ENCODE peak calls at places on chromosomes 5 and 9, in six cellular contexts. One of them, this sample, is unnamed.
A peak's percentile ranks its signal among the peaks of the same experiment; 100 is the strongest.

GRCh38 chr5:74182603-74183002 is 457.9 kb downstream of the ENC1 start:
- DNase-seq in fibroblast of lung: no peak
- DNase-seq in tibial nerve: no peak
- DNase-seq in OCI-LY7: no peak
- DNase-seq in upper lobe of right lung: no peak
- DNase-seq in IMR-90: no peak
- DNase-seq in this sample: no peak

GRCh38 chr5:115535479-115536035 is 9.0 kb downstream of the FEM1C start:
- DNase-seq in fibroblast of lung: no peak
- DNase-seq in IMR-90: no peak
- DNase-seq in OCI-LY7: no peak
- DNase-seq in tibial nerve: no peak
- DNase-seq in upper lobe of right lung: no peak
- DNase-seq in this sample: no peak

GRCh38 chr5:126357585-126358342 is 65.4 kb upstream of the GRAMD2B start:
- DNase-seq in OCI-LY7: no peak
- DNase-seq in fibroblast of lung: no peak
- DNase-seq in tibial nerve: no peak
- DNase-seq in upper lobe of right lung: no peak
- DNase-seq in IMR-90: no peak
- DNase-seq in this sample: no peak

GRCh38 chr5:89086687-89087086 is 203.7 kb upstream of the MEF2C start:
- DNase-seq in IMR-90: no peak
- DNase-seq in fibroblast of lung: no peak
- DNase-seq in tibial nerve: no peak
- DNase-seq in OCI-LY7: no peak
- DNase-seq in upper lobe of right lung: no peak
- DNase-seq in this sample: no peak

GRCh38 chr5:58150936-58151335 is 308.9 kb downstream of the PLK2 start:
- DNase-seq in upper lobe of right lung: no peak
- DNase-seq in fibroblast of lung: no peak
- DNase-seq in IMR-90: no peak
- DNase-seq in tibial nerve: no peak
- DNase-seq in OCI-LY7: no peak
- DNase-seq in this sample: no peak

GRCh38 chr5:172282277-172283019 is 1.1 kb downstream of the UBTD2 start:
- DNase-seq in OCI-LY7: peak; percentile 11
- DNase-seq in tibial nerve: no peak
- DNase-seq in IMR-90: peak; percentile 33
- DNase-seq in fibroblast of lung: peak; percentile 64
- DNase-seq in upper lobe of right lung: no peak
- DNase-seq in this sample: no peak

GRCh38 chr9:127568618-127568970 is 43.5 kb upstream of the STXBP1 start:
- DNase-seq in OCI-LY7: no peak
- DNase-seq in upper lobe of right lung: no peak
- DNase-seq in fibroblast of lung: no peak
- DNase-seq in IMR-90: no peak
- DNase-seq in tibial nerve: no peak
- DNase-seq in this sample: no peak

GRCh38 chr5:157351386-157352089 is 85.6 kb downstream of the CYFIP2 start:
- DNase-seq in tibial nerve: no peak
- DNase-seq in IMR-90: no peak
- DNase-seq in upper lobe of right lung: no peak
- DNase-seq in fibroblast of lung: no peak
- DNase-seq in OCI-LY7: no peak
- DNase-seq in this sample: no peak

GRCh38 chr5:152124413-152125082 is 199.9 kb upstream of the GLRA1 start:
- DNase-seq in upper lobe of right lung: no peak
- DNase-seq in fibroblast of lung: no peak
- DNase-seq in OCI-LY7: no peak
- DNase-seq in tibial nerve: no peak
- DNase-seq in IMR-90: no peak
- DNase-seq in this sample: no peak

GRCh38 chr9:136273244-136273865 is 27.7 kb upstream of the QSOX2 start:
- DNase-seq in fibroblast of lung: no peak
- DNase-seq in OCI-LY7: no peak
- DNase-seq in upper lobe of right lung: no peak
- DNase-seq in IMR-90: peak; percentile 13
- DNase-seq in tibial nerve: no peak
- DNase-seq in this sample: no peak

DNA sequence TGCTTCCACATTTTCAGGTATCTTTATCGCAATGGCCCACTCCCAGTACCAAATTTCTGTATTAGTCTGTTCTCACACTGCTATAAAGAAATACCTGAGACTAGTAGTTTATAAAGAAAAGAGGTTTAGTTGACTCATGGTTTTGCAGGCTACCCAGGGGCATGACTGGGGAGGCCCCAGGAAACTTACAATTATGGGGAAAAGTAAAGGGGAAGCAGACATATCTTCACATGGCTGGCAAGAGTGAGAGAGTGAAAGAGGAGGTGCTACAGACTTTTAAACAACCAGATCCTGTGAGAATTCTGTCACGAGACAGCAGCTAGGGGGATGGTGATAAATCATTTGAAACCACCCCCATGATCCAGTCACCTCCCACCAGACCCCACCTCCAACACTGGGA is 238.2 kb upstream of the DMAC1 start:
- DNase-seq in OCI-LY7: no peak
- DNase-seq in upper lobe of right lung: no peak
- DNase-seq in tibial nerve: no peak
- DNase-seq in IMR-90: no peak
- DNase-seq in fibroblast of lung: no peak
- DNase-seq in this sample: no peak
- H3K9me3 ChIP-seq in OCI-LY7: peaks cover 22% of the 10 kb centered on the region
- H3K9me3 ChIP-seq in upper lobe of right lung: no peaks in the 10 kb centered on the region
- H3K9me3 ChIP-seq in tibial nerve: no peaks in the 10 kb centered on the region
- H3K9me3 ChIP-seq in IMR-90: peaks cover 7% of the 10 kb centered on the region
- H3K9me3 ChIP-seq in fibroblast of lung: no peaks in the 10 kb centered on the region
- H3K9me3 ChIP-seq in this sample: peaks cover 5% of the 10 kb centered on the region

GRCh38 chr9:23160952-23161469 is 665.0 kb downstream of the ELAVL2 start:
- DNase-seq in OCI-LY7: no peak
- DNase-seq in fibroblast of lung: no peak
- DNase-seq in upper lobe of right lung: no peak
- DNase-seq in IMR-90: no peak
- DNase-seq in tibial nerve: no peak
- DNase-seq in this sample: no peak

GRCh38 chr9:23162789-23163188 is 663.3 kb downstream of the ELAVL2 start:
- DNase-seq in tibial nerve: no peak
- DNase-seq in OCI-LY7: no peak
- DNase-seq in fibroblast of lung: no peak
- DNase-seq in IMR-90: no peak
- DNase-seq in upper lobe of right lung: no peak
- DNase-seq in this sample: no peak

DNA sequence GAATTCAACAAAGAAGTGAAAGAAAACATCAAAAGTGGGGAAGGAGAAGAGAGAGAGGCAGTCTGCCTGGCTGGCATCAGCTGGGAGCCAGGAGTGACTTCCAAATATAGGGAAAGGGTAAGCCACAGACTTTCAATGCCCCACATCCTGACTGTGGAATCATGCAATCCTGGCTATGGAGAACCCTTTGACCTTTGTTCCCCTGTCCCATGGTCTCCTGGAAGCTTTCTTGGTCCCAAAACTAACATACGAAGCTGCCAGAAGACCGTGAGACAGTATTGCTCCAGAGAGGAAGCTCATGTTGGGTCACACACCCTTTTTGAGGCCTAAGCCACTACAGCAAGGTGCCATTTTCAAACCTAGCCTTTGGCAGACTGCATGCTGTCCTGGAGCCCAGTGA is 665.5 kb downstream of the ELAVL2 start:
- DNase-seq in OCI-LY7: no peak
- DNase-seq in tibial nerve: no peak
- DNase-seq in IMR-90: no peak
- DNase-seq in upper lobe of right lung: no peak
- DNase-seq in fibroblast of lung: no peak
- DNase-seq in this sample: no peak
- TF ChIP-seq CTCF in OCI-LY7: no peak
- TF ChIP-seq CTCF in tibial nerve: no peak
- TF ChIP-seq CTCF in IMR-90: no peak
- TF ChIP-seq CTCF in upper lobe of right lung: no peak
- TF ChIP-seq CTCF in fibroblast of lung: no peak
- TF ChIP-seq CTCF in this sample: no peak

GRCh38 chr5:171162165-171162564 is 146.9 kb upstream of the TLX3 start:
- DNase-seq in fibroblast of lung: no peak
- DNase-seq in tibial nerve: no peak
- DNase-seq in upper lobe of right lung: no peak
- DNase-seq in OCI-LY7: no peak
- DNase-seq in IMR-90: no peak
- DNase-seq in this sample: no peak
- H3K9me3 ChIP-seq in fibroblast of lung: no peaks in the 10 kb centered on the region
- H3K9me3 ChIP-seq in tibial nerve: no peaks in the 10 kb centered on the region
- H3K9me3 ChIP-seq in upper lobe of right lung: no peaks in the 10 kb centered on the region
- H3K9me3 ChIP-seq in OCI-LY7: no peaks in the 10 kb centered on the region
- H3K9me3 ChIP-seq in IMR-90: no peaks in the 10 kb centered on the region
- H3K9me3 ChIP-seq in this sample: no peaks in the 10 kb centered on the region

DNA sequence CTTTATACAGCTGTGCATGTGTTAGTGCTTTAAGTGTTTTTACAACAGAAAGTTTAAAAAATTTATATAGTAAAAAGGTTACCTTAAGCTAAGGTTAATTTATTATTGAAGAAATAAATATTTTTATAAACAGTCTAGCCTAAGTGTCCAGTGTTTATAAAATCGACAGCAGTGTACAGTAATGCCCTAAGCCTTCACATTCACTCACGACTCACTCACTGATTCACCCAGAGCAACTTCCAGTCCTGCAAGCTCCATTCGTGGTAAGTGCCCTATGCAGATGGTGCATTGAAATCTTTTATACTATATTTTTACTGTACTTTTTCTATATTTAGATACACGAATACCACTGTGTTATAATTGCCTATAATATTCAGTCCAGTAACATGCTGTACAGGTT is 159.1 kb downstream of the ROR2 start:
- DNase-seq in fibroblast of lung: no peak
- DNase-seq in upper lobe of right lung: no peak
- DNase-seq in IMR-90: peak; percentile 89
- DNase-seq in OCI-LY7: no peak
- DNase-seq in tibial nerve: no peak
- DNase-seq in this sample: no peak
- TF ChIP-seq CTCF in fibroblast of lung: no peak
- TF ChIP-seq CTCF in upper lobe of right lung: no peak
- TF ChIP-seq CTCF in IMR-90: no peak
- TF ChIP-seq CTCF in OCI-LY7: no peak
- TF ChIP-seq CTCF in tibial nerve: no peak
- TF ChIP-seq CTCF in this sample: no peak

DNA sequence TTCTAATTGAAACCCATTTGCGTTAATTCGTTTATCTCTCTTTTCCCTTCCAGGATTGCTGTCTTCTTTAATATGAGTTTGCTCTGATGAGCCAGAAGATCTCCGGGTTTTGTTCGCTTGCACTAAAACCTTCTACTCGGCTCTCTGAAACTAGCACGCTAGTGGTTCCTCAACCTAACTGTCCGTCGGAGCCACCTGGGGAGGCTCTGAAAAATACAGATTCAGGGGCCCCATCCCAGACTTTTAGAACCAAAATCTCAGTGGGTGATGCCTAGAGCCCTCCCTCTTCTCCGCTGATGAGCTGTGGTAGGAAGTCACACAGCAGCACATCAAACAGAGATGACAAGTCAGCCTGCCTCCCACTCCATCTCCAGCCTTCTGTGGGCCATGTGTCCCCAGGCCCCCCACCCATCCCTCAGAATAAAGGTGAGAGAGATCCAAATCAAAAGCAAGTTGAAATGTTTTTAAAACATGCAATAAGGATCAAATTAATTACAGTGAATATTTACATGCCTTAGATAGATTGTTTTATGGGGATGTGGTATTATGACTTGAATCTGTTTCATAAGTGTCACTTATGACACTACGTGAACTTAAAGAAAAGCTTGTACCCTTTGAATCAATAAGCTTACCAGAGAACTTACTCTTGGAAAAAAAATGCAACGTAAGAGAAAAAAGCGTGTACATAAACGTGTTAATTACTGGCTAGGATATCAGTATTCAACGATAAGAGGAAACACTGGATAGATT is 16.4 kb downstream of the FCN2 start:
- DNase-seq in OCI-LY7: no peak
- DNase-seq in tibial nerve: no peak
- DNase-seq in upper lobe of right lung: peak; percentile 12
- DNase-seq in fibroblast of lung: no peak
- DNase-seq in IMR-90: no peak
- DNase-seq in this sample: no peak
- H3K9me3 ChIP-seq in OCI-LY7: peaks cover 17% of the 10 kb centered on the region
- H3K9me3 ChIP-seq in tibial nerve: no peaks in the 10 kb centered on the region
- H3K9me3 ChIP-seq in upper lobe of right lung: no peaks in the 10 kb centered on the region
- H3K9me3 ChIP-seq in fibroblast of lung: no peaks in the 10 kb centered on the region
- H3K9me3 ChIP-seq in IMR-90: peaks cover 10% of the 10 kb centered on the region
- H3K9me3 ChIP-seq in this sample: peaks cover 11% of the 10 kb centered on the region

GRCh38 chr9:126293522-126293889 is 33.1 kb upstream of the MVB12B start:
- DNase-seq in tibial nerve: no peak
- DNase-seq in upper lobe of right lung: no peak
- DNase-seq in fibroblast of lung: no peak
- DNase-seq in OCI-LY7: peak; percentile 7
- DNase-seq in IMR-90: no peak
- DNase-seq in this sample: no peak
- TF ChIP-seq CTCF in tibial nerve: no peak
- TF ChIP-seq CTCF in upper lobe of right lung: peak; percentile 13
- TF ChIP-seq CTCF in fibroblast of lung: no peak
- TF ChIP-seq CTCF in OCI-LY7: peak; percentile 72
- TF ChIP-seq CTCF in IMR-90: peak; percentile 3
- TF ChIP-seq CTCF in this sample: peak; percentile 25

GRCh38 chr5:140753561-140753960 is 32.4 kb upstream of the PCDHA1 start:
- DNase-seq in fibroblast of lung: no peak
- DNase-seq in tibial nerve: no peak
- DNase-seq in IMR-90: no peak
- DNase-seq in OCI-LY7: no peak
- DNase-seq in upper lobe of right lung: no peak
- DNase-seq in this sample: no peak
- H3K9me3 ChIP-seq in fibroblast of lung: no peaks in the 10 kb centered on the region
- H3K9me3 ChIP-seq in tibial nerve: no peaks in the 10 kb centered on the region
- H3K9me3 ChIP-seq in IMR-90: peaks cover 14% of the 10 kb centered on the region
- H3K9me3 ChIP-seq in OCI-LY7: peaks cover 10% of the 10 kb centered on the region
- H3K9me3 ChIP-seq in upper lobe of right lung: peaks cover 33% of the 10 kb centered on the region
- H3K9me3 ChIP-seq in this sample: peaks cover 18% of the 10 kb centered on the region

This sample was measured in AG04450.